ENCODE peak calls at places on chromosome 22, in five cellular contexts. N, I, H, B and F are unnamed samples.

GRCh38 chr22:35523167-35523928 is 17.3 kb upstream of the RASD2 start:
- DNase-seq in N (no peak), I (no peak), H (no peak), B (no peak), F (no peak)

GRCh38 chr22:49494555-49494954 is 333.1 kb downstream of the BRD1 start:
- DNase-seq in N (no peak), I (no peak), H (no peak), B (no peak), F (no peak)

GRCh38 chr22:26620197-26620596 is 1.6 kb upstream of the CRYBA4 start:
- DNase-seq in N (no peak), I (no peak), H (no peak), B (no peak), F (no peak)

GRCh38 chr22:30806391-30806861 is 111.8 kb downstream of the OSBP2 start:
- DNase-seq in N (no peak), I (no peak), H (no peak), B (peak; percentile 52), F (no peak)

GRCh38 chr22:50738649-50739227 is 734 bp downstream of the ACR start:
- DNase-seq in N (no peak), I (peak; percentile 39), H (no peak), B (no peak), F (peak; percentile 3)

GRCh38 chr22:31286360-31287255 is 5.7 kb downstream of the PIK3IP1 start:
- DNase-seq in N (peak; percentile 82), I (no peak), H (peak; percentile 73), B (no peak), F (no peak)

GRCh38 chr22:50308597-50308935 is 1.1 kb upstream of the PLXNB2 start:
- DNase-seq in N (peak; percentile 92), I (peak; percentile 94), H (peak; percentile 84), B (no peak), F (peak; percentile 68)

GRCh38 chr22:26489447-26490036 is 5.9 kb downstream of the SRRD start:
- DNase-seq in N (no peak), I (no peak), H (no peak), B (no peak), F (no peak)

DNA sequence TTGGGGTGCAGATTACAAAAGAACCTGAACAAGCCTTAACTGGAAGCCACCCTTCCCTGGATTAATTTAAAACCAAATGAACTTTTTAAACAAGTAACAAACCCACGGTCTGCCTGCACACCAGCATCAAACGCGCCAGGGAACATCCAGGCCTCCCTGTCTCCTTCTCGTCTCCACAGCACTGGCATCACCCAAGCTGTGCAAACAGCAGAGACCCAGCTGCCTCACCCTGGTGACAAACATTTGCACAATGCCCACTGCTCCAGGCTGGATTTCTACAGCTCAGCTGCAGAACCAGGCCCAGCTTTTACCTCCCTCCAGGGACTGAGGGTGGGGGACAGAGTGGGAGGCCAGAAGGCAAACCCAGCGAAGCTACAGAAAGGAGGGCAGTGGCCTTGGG is 7.0 kb downstream of the RPL3 start:
- DNase-seq in N (no peak), I (no peak), H (no peak), B (no peak), F (no peak)
- H3K4me1 ChIP-seq in N (no peaks in the 10 kb centered on the region), I (peaks cover 94% of the 10 kb centered on the region), H (peaks cover 37% of the 10 kb centered on the region), B (peaks cover 17% of the 10 kb centered on the region), F (peaks cover 23% of the 10 kb centered on the region)

DNA sequence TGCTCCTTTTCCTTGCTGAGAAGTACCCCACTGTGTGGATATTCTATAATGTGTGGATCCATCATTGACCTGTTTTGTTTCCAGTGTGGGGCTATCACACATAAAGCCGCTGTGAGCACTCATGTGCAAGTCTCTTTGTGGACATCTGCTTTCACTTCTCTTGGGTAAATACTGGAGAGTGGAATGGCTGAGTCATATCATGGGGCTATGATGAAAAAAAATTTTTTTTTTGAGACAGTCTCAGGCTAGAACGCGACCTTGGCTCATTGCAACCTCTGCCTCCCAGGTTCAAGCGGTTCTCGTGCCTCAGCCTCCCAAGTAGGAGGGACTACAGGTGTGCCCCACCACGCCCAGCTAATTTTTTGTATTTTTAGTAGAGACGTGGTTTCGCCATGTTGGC is 7.7 kb upstream of the FAM118A start:
- DNase-seq in N (no peak), I (no peak), H (no peak), B (no peak), F (no peak)
- TF ChIP-seq POLR2AphosphoS5 in N (peak; percentile 61), I (no peak), H (no peak), B (no peak), F (no peak)

DNA sequence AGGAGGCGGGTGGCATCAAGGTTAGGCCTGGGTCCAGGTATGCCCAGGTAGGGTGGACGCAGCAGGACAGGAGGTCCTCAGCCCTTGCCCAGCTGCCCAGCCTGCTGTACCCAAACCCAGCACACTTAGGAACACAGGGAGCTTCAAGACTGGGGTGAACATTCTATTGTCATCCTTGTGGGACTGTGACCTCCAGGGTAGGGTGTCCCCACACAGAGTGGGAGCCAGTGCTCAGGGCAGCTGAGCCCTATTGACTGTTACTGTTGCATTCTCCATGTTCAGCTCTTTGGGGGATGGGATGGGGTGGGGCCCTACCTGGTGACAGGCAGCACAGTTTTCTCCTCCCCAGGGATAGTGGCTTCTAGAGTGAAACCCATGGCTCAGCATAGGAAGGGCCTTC is 106.0 kb downstream of the BCR start:
- DNase-seq in N (no peak), I (no peak), H (no peak), B (no peak), F (no peak)
- H3K27ac ChIP-seq in N (peak overlapping the region; percentile 86), I (no peak overlapping the region), H (no peak overlapping the region), B (no peak overlapping the region), F (no peak overlapping the region)

GRCh38 chr22:37502342-37503182 is 16.4 kb upstream of the MFNG start:
- DNase-seq in N (no peak), I (no peak), H (peak; percentile 93), B (no peak), F (peak; percentile 76)
- H3K4me1 ChIP-seq in N (no peaks in the 10 kb centered on the region), I (peaks cover 67% of the 10 kb centered on the region), H (peaks cover 56% of the 10 kb centered on the region), B (peaks cover 15% of the 10 kb centered on the region), F (peaks cover 13% of the 10 kb centered on the region)

GRCh38 chr22:45290410-45290936 is 5.7 kb downstream of the UPK3A start:
- DNase-seq in N (no peak), I (no peak), H (peak; percentile 39), B (no peak), F (no peak)
- TF ChIP-seq POLR2AphosphoS5 in N (no peak), I (no peak), H (no peak), B (no peak), F (no peak)

DNA sequence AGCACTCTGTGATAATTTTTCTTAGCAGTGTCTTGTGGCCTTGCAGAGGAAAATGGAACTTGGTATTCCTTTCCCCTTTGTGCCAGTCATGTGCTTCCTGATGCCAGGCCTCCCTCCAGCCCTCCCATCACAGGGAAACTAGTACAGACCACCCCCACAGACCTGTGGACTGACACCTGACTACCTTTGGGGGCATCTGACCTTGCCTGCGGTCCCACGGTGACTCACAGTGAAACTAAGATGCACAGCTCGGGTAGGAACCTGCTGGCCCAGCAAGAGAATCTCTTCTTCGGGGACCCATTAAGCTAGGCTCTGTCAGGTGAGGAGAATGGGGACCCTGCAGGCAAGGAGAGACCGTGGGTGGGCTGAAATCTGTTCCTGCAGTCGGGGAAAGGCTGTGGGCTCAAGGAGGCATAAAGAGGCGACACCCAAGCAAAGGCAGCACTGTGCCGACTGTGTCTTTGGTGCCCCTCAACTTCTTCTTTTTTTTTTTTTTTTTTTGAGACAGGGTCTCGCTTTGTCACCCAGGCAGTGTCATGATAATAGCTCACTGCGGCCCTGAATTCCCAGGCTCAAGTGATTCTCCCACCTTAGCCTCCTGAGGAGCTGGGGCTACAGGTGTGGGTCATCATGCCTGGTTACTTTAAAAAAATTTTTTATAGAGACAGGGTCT is 20.9 kb upstream of the PEX26 start:
- DNase-seq in N (no peak), I (peak; percentile 87), H (no peak), B (no peak), F (no peak)
- H3K27ac ChIP-seq in N (peak overlapping the region; percentile 88), I (peak overlapping the region; percentile 85), H (peak overlapping the region; percentile 60), B (no peak overlapping the region), F (peak overlapping the region; percentile 89)

DNA sequence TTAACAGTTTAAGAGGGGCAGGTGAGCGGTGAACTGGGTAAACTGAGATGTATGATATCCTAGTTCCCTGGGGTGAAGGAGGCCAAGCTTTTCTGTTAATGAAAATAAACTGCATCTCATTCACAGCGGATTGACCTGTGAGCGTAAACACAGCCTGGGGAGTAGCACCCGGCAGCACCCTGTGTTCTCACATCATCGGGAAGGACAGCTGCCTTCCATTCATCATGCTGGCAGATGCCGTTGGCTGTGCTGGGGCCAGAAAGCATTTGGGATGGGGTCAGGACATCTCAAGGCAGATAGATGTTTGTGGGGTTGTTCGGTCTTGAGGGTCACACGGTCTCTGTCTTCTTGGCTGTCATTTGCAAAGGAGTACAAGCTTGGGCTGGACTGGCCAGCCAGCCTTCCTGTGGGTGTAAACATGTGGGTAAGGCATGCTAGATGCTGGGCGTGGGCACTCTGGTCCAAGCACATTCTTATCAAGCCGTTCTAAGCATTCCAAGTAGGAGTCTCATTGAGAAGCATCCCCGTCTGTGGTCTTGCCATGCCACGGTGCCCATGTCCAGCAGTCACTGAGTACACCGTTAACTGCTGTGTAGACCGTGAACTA is 81.3 kb downstream of the TBC1D22A start:
- DNase-seq in N (no peak), I (no peak), H (no peak), B (peak; percentile 29), F (no peak)
- H3K4me1 ChIP-seq in N (no peaks in the 10 kb centered on the region), I (peaks cover 23% of the 10 kb centered on the region), H (peaks cover 13% of the 10 kb centered on the region), B (no peaks in the 10 kb centered on the region), F (no peaks in the 10 kb centered on the region)